ENCODE peak calls at places on chromosomes 5 and 9, in four cellular contexts. V is stimulated activated CD4-positive, alpha-beta T cell treated with anti-CD3 and anti-CD28 coated beads, Interleukin-1b, Interleukin-23, amount 100 ng/mL, for 24 hours; F is C1 segment of cervical spinal cord; O is WTC11. G is an unnamed sample.

GRCh38 chr5:59335544-59335943 is 558.0 kb downstream of the PDE4D start:
- DNase-seq in V (no peak), F (no peak), O (no peak), G (peak)

GRCh38 chr5:140118294-140118936 is 4.5 kb downstream of the PURA start:
- DNase-seq in F (no peak), O (no peak), V (no peak), G (peak)

GRCh38 chr9:37209431-37210386 is 89.3 kb downstream of the ZCCHC7 start:
- DNase-seq in F (no peak), O (no peak), V (no peak), G (peak)

GRCh38 chr5:66864240-66864884 is 268.2 kb downstream of the MAST4 start:
- DNase-seq in F (no peak), O (peak), V (no peak), G (no peak)

GRCh38 chr5:96565843-96566242 is 96.3 kb upstream of the CAST start:
- DNase-seq in V (no peak), O (no peak), F (no peak), G (peak)

GRCh38 chr9:131406567-131407436 is 12.9 kb downstream of the PRRC2B start:
- DNase-seq in O (no peak), V (no peak), F (peak), G (no peak)

GRCh38 chr9:4170231-4170630 is 129.6 kb downstream of the GLIS3 start:
- DNase-seq in V (no peak), F (no peak), O (no peak), G (no peak)

GRCh38 chr5:68424799-68425537 is 209.4 kb downstream of the PIK3R1 start:
- DNase-seq in F (no peak), O (no peak), V (no peak), G (no peak)

GRCh38 chr9:77829440-77829839 is 181.3 kb upstream of the GNA14 start:
- DNase-seq in V (no peak), O (no peak), F (no peak), G (no peak)

GRCh38 chr9:96258967-96259366 is 43.0 kb downstream of the HSD17B3 start:
- DNase-seq in O (peak), V (no peak), F (no peak), G (peak)

GRCh38 chr5:19950897-19951296 is 37.1 kb downstream of the CDH18 start:
- DNase-seq in O (no peak), F (no peak), V (no peak), G (no peak)

GRCh38 chr5:59216845-59217244 is 634.0 kb downstream of the RAB3C start:
- DNase-seq in O (no peak), V (no peak), F (no peak), G (no peak)

GRCh38 chr9:128456613-128457061 is 831 bp downstream of the ODF2 start:
- DNase-seq in O (peak), F (peak), V (peak), G (peak)

GRCh38 chr9:115071176-115071575 is 46.8 kb downstream of the TNC start:
- DNase-seq in V (no peak), O (no peak), F (no peak), G (no peak)

GRCh38 chr5:173020643-173021042 is 35.5 kb upstream of the CREBRF start:
- DNase-seq in F (no peak), O (no peak), V (no peak), G (no peak)

GRCh38 chr9:114652776-114653555 is 4.6 kb downstream of the TEX53 start:
- DNase-seq in V (no peak), O (no peak), F (no peak), G (no peak)

GRCh38 chr5:67287795-67288194 is 91.2 kb upstream of the CD180 start:
- DNase-seq in V (no peak), O (no peak), F (no peak), G (no peak)

GRCh38 chr5:131224387-131225191 is 39.3 kb upstream of the CDC42SE2 start:
- DNase-seq in F (no peak), V (no peak), O (no peak), G (no peak)

GRCh38 chr9:28206280-28206679 is 633.0 kb upstream of the C9orf72 start:
- DNase-seq in V (no peak), O (no peak), F (no peak), G (no peak)

GRCh38 chr9:76610009-76610352 is 151.0 kb downstream of the GCNT1 start:
- DNase-seq in O (no peak), F (peak), V (no peak), G (no peak)

GRCh38 chr9:16131269-16131668 is 578.4 kb downstream of the CCDC171 start:
- DNase-seq in V (no peak), F (no peak), O (no peak), G (peak)

GRCh38 chr9:27387722-27388121 is 90.8 kb upstream of the EQTN start:
- DNase-seq in V (no peak), O (no peak), F (no peak), G (no peak)

GRCh38 chr5:167688331-167688730 is 603.1 kb upstream of the WWC1 start:
- DNase-seq in O (no peak), V (no peak), F (no peak), G (no peak)

GRCh38 chr5:179319741-179320281 is 25.4 kb downstream of the ADAMTS2 start:
- DNase-seq in F (no peak), V (no peak), O (peak), G (no peak)

GRCh38 chr5:173968154-173968553 is 20.8 kb upstream of the C5orf47 start:
- DNase-seq in F (no peak), V (no peak), O (peak), G (peak)

GRCh38 chr5:154288145-154288544 is 97.6 kb downstream of the GALNT10 start:
- DNase-seq in F (no peak), V (no peak), O (no peak), G (no peak)

GRCh38 chr9:126503333-126504085 is 110.2 kb upstream of the LMX1B start:
- DNase-seq in O (no peak), F (no peak), V (no peak), G (no peak)

GRCh38 chr9:132575005-132575609 is 7.3 kb upstream of the BARHL1 start:
- DNase-seq in F (peak), O (peak), V (no peak), G (peak)

GRCh38 chr5:6728011-6728794 is 15.0 kb downstream of the TENT4A start:
- DNase-seq in V (no peak), F (no peak), O (no peak), G (peak)

GRCh38 chr5:36068751-36069281 is 2.1 kb upstream of the UGT3A2 start:
- DNase-seq in F (no peak), V (no peak), O (no peak), G (no peak)

GRCh38 chr9:72871685-72872084 is 81.2 kb downstream of the ALDH1A1 start:
- DNase-seq in V (no peak), F (no peak), O (no peak), G (no peak)

GRCh38 chr5:17180957-17181723 is 36.3 kb upstream of the BASP1 start:
- DNase-seq in O (no peak), V (no peak), F (no peak), G (no peak)

GRCh38 chr9:121267689-121268597 is at the start of gene GSN:
- DNase-seq in V (no peak), F (peak), O (peak), G (peak)

GRCh38 chr9:94804917-94805544 is 78.5 kb downstream of the AOPEP start:
- DNase-seq in O (no peak), V (no peak), F (no peak), G (no peak)

GRCh38 chr5:33885679-33886078 is 6.1 kb downstream of the ADAMTS12 start:
- DNase-seq in F (no peak), O (no peak), V (no peak), G (no peak)

GRCh38 chr5:135327429-135328127 is 71.5 kb downstream of the MACROH2A1 start:
- DNase-seq in F (no peak), V (no peak), O (no peak), G (no peak)

GRCh38 chr9:110048976-110049698 is 158.8 kb downstream of the C9orf152 start:
- DNase-seq in F (no peak), V (no peak), O (peak), G (peak)

GRCh38 chr5:132228241-132229035 is 785 bp upstream of the P4HA2 start:
- DNase-seq in F (no peak), V (no peak), O (no peak), G (peak)

G was measured in H7.